ENCODE peak calls at places on chromosomes 11 and 22, in four cellular contexts. L, Y, U and R are unnamed samples.
A peak's percentile ranks its signal among the peaks of the same experiment; 100 is the strongest.

GRCh38 chr11:6705905-6706535 is 22.9 kb upstream of the MRPL17 start:
- DNase-seq in U (no peak), Y (peak; percentile 30), L (peak; percentile 61), R (peak; percentile 19)

GRCh38 chr11:104333977-104334376 is 170.0 kb upstream of the PDGFD start:
- DNase-seq in Y (no peak), U (no peak), L (no peak), R (no peak)

GRCh38 chr11:75474878-75475766 is 42.1 kb upstream of the KLHL35 start:
- DNase-seq in Y (peak; percentile 69), U (no peak), L (no peak), R (peak; percentile 41)

GRCh38 chr11:8914661-8915018 is 3.7 kb downstream of the AKIP1 start:
- DNase-seq in U (no peak), Y (no peak), L (no peak), R (no peak)

GRCh38 chr11:763549-764321 is 13.6 kb downstream of the GATD1 start:
- DNase-seq in Y (no peak), L (no peak), U (no peak), R (no peak)

GRCh38 chr22:43299736-43300135 is 43.4 kb downstream of the SCUBE1 start:
- DNase-seq in L (no peak), Y (no peak), U (no peak), R (no peak)

GRCh38 chr11:65468874-65469333 is 29.9 kb upstream of the MALAT1 start:
- DNase-seq in Y (peak; percentile 53), L (no peak), U (no peak), R (no peak)

GRCh38 chr11:68057807-68058206 is 19.0 kb downstream of the TCIRG1 start:
- DNase-seq in U (no peak), Y (no peak), L (no peak), R (no peak)

GRCh38 chr22:17865183-17866055 is 91.2 kb upstream of the BID start:
- DNase-seq in U (no peak), Y (no peak), L (no peak), R (no peak)

GRCh38 chr11:35126000-35126878 is 12.7 kb upstream of the CD44 start:
- DNase-seq in Y (no peak), U (no peak), L (no peak), R (no peak)

GRCh38 chr11:21495879-21496278 is 697.0 kb upstream of the ANO5 start:
- DNase-seq in L (no peak), U (no peak), Y (no peak), R (no peak)

GRCh38 chr11:96744697-96745096 is 354.9 kb downstream of the JRKL start:
- DNase-seq in U (no peak), Y (no peak), L (no peak), R (no peak)

GRCh38 chr11:123736769-123737168 is 4.7 kb downstream of the ZNF202 start:
- DNase-seq in U (no peak), L (no peak), Y (no peak), R (no peak)

GRCh38 chr11:69692422-69692821 is 11.4 kb downstream of the FGF19 start:
- DNase-seq in Y (no peak), U (no peak), L (no peak), R (no peak)